ENCODE peak calls at places on chromosomes 3 and 15, in ten cellular contexts. L is nephron progenitor cell, T is GM13976, I is RWPE1, D is fibroblast of pulmonary artery, A is endodermal cell, M is HepG2, H is astrocyte of the spinal cord, P is neural progenitor cell, F is kidney. N is an unnamed sample.
A peak's percentile ranks its signal among the peaks of the same experiment; 100 is the strongest.

GRCh38 chr3:134755821-134756220 is 39.2 kb upstream of the EPHB1 start:
- DNase-seq in L (no peak), T (no peak), I (no peak), D (no peak), A (no peak), M (no peak), H (no peak), P (no peak), F (no peak), N (no peak)

GRCh38 chr15:90286678-90287077 is 21.2 kb downstream of the NGRN start:
- DNase-seq in L (no peak), T (peak; percentile 62), I (peak; percentile 53), D (peak; percentile 58), A (no peak), M (peak; percentile 43), H (peak; percentile 42), P (peak; percentile 40), F (no peak), N (no peak)

GRCh38 chr15:39331584-39331983 is 249.3 kb upstream of the THBS1 start:
- DNase-seq in L (no peak), T (no peak), I (peak; percentile 41), D (no peak), A (no peak), M (no peak), H (no peak), P (no peak), F (no peak), N (no peak)

GRCh38 chr3:124627501-124627908 is 102.7 kb upstream of the UMPS start:
- DNase-seq in L (no peak), T (no peak), I (no peak), D (peak; percentile 42), A (no peak), M (no peak), H (peak; percentile 41), P (no peak), F (no peak), N (no peak)

GRCh38 chr15:69434236-69434635 is 18.4 kb upstream of the RPLP1 start:
- DNase-seq in L (no peak), T (no peak), I (no peak), D (no peak), A (no peak), M (no peak), H (no peak), P (no peak), F (no peak), N (no peak)

GRCh38 chr3:186079925-186080324 is 29.0 kb downstream of the ETV5 start:
- DNase-seq in L (no peak), T (no peak), I (no peak), D (no peak), A (peak; percentile 76), M (no peak), H (no peak), P (no peak), F (no peak), N (no peak)

GRCh38 chr15:99424978-99425665 is 140.7 kb upstream of the MEF2A start:
- DNase-seq in L (no peak), T (peak; percentile 81), I (peak; percentile 59), D (peak; percentile 97), A (no peak), M (peak; percentile 54), H (peak; percentile 78), P (no peak), F (peak; percentile 79), N (no peak)

GRCh38 chr3:188448813-188449212 is 294.9 kb downstream of the LPP start:
- DNase-seq in L (no peak), T (no peak), I (no peak), D (no peak), A (no peak), M (no peak), H (no peak), P (no peak), F (no peak), N (no peak)

GRCh38 chr3:149407898-149408297 is 30.4 kb upstream of the TM4SF1 start:
- DNase-seq in L (no peak), T (no peak), I (no peak), D (no peak), A (no peak), M (peak; percentile 39), H (peak; percentile 29), P (no peak), F (no peak), N (no peak)

GRCh38 chr3:42851228-42851834 is 24.3 kb downstream of the CYP8B1 start:
- DNase-seq in L (no peak), T (no peak), I (no peak), D (no peak), A (peak; percentile 30), M (no peak), H (no peak), P (no peak), F (no peak), N (no peak)

GRCh38 chr3:189363856-189364255 is 192.1 kb downstream of the TPRG1 start:
- DNase-seq in L (no peak), T (no peak), I (no peak), D (peak; percentile 18), A (no peak), M (no peak), H (peak; percentile 50), P (no peak), F (no peak), N (no peak)

GRCh38 chr3:87706176-87706575 is 352.6 kb downstream of the CGGBP1 start:
- DNase-seq in L (no peak), T (no peak), I (peak; percentile 2), D (no peak), A (no peak), M (no peak), H (no peak), P (no peak), F (no peak), N (no peak)

DNA sequence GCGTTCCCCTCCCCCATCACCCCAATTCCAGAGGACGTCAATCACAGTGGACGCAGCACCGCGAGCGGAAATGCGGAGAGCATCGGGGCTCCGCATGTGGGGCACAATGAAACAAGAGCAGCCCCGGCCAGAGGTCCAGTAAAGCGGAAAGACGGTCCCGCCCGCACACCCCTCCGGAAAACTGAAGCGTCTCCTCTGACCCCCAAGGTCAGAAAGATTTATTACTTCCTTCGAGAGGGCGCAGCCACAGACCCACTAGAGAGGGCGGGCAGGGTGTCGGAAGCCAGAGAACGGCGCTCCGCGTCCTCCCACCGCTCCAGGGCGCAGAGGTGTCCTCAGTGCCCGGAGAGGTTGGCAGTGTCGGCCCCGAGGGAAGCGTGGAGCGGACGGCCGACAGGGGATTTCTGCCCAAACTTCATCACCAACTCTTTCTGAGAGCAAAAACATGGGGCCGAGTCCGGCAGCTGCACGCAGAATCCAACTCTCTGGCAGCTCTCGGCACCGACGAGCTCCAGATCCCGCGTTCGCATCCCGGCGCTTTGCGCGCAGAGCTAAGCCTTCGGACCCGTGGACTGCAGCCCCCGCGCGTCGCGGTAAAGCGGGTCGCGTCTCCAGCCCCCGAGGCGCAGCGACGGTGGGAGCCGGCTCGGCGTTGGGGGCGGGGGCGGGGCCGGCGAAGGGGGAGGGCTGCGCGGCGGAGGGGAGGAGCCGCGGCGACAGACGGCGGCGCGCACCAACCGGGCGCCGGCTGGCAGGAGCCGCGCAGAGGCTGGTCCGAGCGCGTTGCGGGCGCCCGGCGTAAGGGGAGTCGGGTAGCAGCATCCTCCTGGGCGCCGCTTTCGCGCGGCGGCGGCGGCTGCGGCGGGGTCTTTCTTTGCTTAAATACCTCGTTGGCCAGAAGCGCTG is at the start of gene CHST2:
- DNase-seq in L (peak; percentile 84), T (peak; percentile 95), I (peak; percentile 90), D (peak; percentile 80), A (peak; percentile 92), M (no peak), H (peak; percentile 78), P (peak; percentile 95), F (peak; percentile 88), N (no peak)
- TF ChIP-seq CTCF in L (no peak), T (no peak), I (no peak), D (peak; percentile 2), A (peak; percentile 26), M (no peak), H (peak; percentile 4), P (no peak), F (no peak), N (peak; percentile 28)

GRCh38 chr3:196207159-196207832 is 3.9 kb downstream of the ZDHHC19 start:
- DNase-seq in L (peak; percentile 52), T (peak; percentile 72), I (no peak), D (no peak), A (peak; percentile 74), M (no peak), H (no peak), P (peak; percentile 71), F (peak; percentile 85), N (peak; percentile 93)
- TF ChIP-seq CTCF in L (no peak), T (no peak), I (no peak), D (no peak), A (no peak), M (no peak), H (no peak), P (no peak), F (no peak), N (no peak)

DNA sequence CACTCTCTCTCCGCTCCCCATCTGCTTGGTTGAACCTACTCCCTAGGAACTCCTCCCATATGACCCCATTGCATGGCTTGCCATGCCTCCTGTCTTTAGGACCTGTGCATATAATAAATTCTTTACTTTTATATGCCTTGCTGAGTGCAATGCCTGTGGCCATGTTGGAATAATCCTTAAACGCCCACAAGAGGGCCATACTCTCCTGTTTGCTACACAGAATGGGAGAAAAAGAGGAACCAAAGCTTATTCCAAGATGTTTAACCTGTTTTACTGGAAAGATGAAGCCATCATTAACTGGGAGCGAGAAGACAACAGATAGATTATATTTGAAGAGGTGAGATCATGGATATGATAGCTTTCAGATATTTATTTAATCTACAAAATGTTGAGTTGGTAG is 1097.8 kb downstream of the NAALADL2 start:
- DNase-seq in L (no peak), T (no peak), I (no peak), D (peak; percentile 17), A (no peak), M (no peak), H (no peak), P (peak; percentile 10), F (no peak), N (no peak)
- TF ChIP-seq CTCF in L (no peak), T (no peak), I (no peak), D (peak; percentile 31), A (peak; percentile 73), M (no peak), H (peak; percentile 39), P (peak; percentile 50), F (no peak), N (peak; percentile 65)

GRCh38 chr3:136250226-136250861 is at the start of gene PCCB:
- DNase-seq in L (peak; percentile 90), T (peak; percentile 92), I (peak; percentile 96), D (peak; percentile 95), A (peak; percentile 98), M (peak; percentile 93), H (peak; percentile 95), P (peak; percentile 96), F (peak; percentile 97), N (peak; percentile 97)

GRCh38 chr3:136249593-136250225 is 431 bp upstream of the PCCB start:
- DNase-seq in L (no peak), T (no peak), I (no peak), D (no peak), A (no peak), M (no peak), H (no peak), P (no peak), F (no peak), N (no peak)

GRCh38 chr3:136249091-136249490 is 1.0 kb upstream of the PCCB start:
- DNase-seq in L (no peak), T (no peak), I (no peak), D (no peak), A (no peak), M (peak; percentile 32), H (no peak), P (no peak), F (no peak), N (no peak)

GRCh38 chr3:136251511-136251910 is 1.4 kb downstream of the PCCB start:
- DNase-seq in L (no peak), T (peak; percentile 24), I (no peak), D (no peak), A (no peak), M (no peak), H (no peak), P (no peak), F (no peak), N (no peak)

GRCh38 chr3:136250862-136251460 is 821 bp downstream of the PCCB start:
- DNase-seq in L (peak; percentile 13), T (peak; percentile 53), I (no peak), D (peak; percentile 47), A (peak; percentile 74), M (peak; percentile 64), H (peak; percentile 53), P (peak; percentile 47), F (peak; percentile 85), N (no peak)
- TF ChIP-seq CTCF in L (no peak), T (peak; percentile 11), I (no peak), D (peak; percentile 23), A (no peak), M (peak; percentile 72), H (peak; percentile 32), P (no peak), F (peak; percentile 17), N (no peak)